ENCODE peak calls at places on chromosomes 12 and 14, in ten cellular contexts. W, V, C, H, E, Q, G, S, O and R are unnamed samples.

GRCh38 chr14:77485901-77486678 is 12.5 kb downstream of the ISM2 start:
- DNase-seq in W (no peak), V (no peak), C (no peak), H (no peak), E (no peak), Q (no peak), G (no peak), S (no peak), O (no peak), R (no peak)

GRCh38 chr14:89667983-89668382 is 250.9 kb upstream of the FOXN3 start:
- DNase-seq in W (no peak), V (no peak), C (no peak), H (no peak), E (no peak), Q (no peak), G (no peak), S (no peak), O (no peak), R (no peak)

GRCh38 chr12:42097971-42098370 is 46.7 kb downstream of the GXYLT1 start:
- DNase-seq in W (peak; percentile 77), V (no peak), C (no peak), H (no peak), E (no peak), Q (no peak), G (no peak), S (no peak), O (peak; percentile 14), R (no peak)

GRCh38 chr14:91417983-91418386 is 365 bp upstream of the CCDC88C start:
- DNase-seq in W (no peak), V (no peak), C (no peak), H (peak; percentile 61), E (no peak), Q (peak; percentile 32), G (no peak), S (no peak), O (peak; percentile 67), R (peak; percentile 93)

GRCh38 chr12:6866920-6867406 is 368 bp upstream of the TPI1 start:
- DNase-seq in W (no peak), V (no peak), C (no peak), H (peak; percentile 38), E (no peak), Q (no peak), G (no peak), S (peak; percentile 97), O (no peak), R (peak; percentile 77)

GRCh38 chr12:92602476-92602875 is 100.3 kb upstream of the PLEKHG7 start:
- DNase-seq in W (peak; percentile 41), V (no peak), C (no peak), H (no peak), E (no peak), Q (no peak), G (no peak), S (no peak), O (no peak), R (no peak)

GRCh38 chr12:121110211-121110940 is 22.3 kb upstream of the P2RX7 start:
- DNase-seq in W (peak; percentile 63), V (peak; percentile 47), C (peak; percentile 54), H (peak; percentile 72), E (peak; percentile 59), Q (peak; percentile 56), G (peak; percentile 74), S (no peak), O (peak; percentile 65), R (peak; percentile 69)

GRCh38 chr12:75953312-75953906 is 78.2 kb downstream of the PHLDA1 start:
- DNase-seq in W (no peak), V (no peak), C (no peak), H (no peak), E (no peak), Q (no peak), G (no peak), S (no peak), O (no peak), R (no peak)

DNA sequence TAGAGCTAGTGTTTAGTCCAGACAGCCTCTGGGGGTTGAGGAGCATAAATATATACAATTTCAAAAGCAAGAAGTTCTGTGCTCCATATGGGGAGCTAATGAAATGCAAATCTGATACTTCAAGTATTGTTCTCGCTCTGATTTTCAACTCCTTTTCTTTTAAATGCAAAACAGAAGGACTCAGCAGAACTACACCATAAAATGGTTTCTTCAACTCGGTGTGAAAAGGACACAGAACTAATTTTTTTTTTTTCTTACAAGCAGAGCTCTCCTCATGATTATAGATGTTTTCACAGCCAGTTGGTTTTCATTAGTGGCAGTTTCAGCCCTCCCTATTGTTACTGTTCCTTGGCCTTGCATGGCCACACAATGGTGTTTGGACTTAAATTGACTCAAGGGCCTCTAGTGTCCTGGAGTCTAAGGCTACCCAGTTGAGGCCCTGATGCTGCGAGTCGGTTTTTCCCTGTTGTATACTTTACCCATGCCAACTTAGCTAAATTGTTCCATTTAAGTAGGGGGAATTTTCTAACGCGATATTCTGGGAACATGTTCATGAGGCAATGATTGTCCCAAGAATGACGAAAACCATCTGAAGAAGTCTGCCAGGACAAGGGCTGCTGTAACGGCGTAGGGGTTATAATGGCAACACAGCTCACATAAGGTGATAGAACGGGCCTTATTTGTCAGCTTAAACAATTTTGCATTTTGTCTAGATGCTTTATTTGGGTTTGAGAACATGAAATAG is 120.3 kb downstream of the GPR135 start:
- DNase-seq in W (no peak), V (no peak), C (no peak), H (no peak), E (no peak), Q (no peak), G (no peak), S (no peak), O (no peak), R (no peak)
- TF ChIP-seq POLR2AphosphoS5 in W (no peak), V (no peak), C (no peak), H (no peak), E (no peak), Q (no peak), G (no peak), S (no peak), O (no peak), R (no peak)

DNA sequence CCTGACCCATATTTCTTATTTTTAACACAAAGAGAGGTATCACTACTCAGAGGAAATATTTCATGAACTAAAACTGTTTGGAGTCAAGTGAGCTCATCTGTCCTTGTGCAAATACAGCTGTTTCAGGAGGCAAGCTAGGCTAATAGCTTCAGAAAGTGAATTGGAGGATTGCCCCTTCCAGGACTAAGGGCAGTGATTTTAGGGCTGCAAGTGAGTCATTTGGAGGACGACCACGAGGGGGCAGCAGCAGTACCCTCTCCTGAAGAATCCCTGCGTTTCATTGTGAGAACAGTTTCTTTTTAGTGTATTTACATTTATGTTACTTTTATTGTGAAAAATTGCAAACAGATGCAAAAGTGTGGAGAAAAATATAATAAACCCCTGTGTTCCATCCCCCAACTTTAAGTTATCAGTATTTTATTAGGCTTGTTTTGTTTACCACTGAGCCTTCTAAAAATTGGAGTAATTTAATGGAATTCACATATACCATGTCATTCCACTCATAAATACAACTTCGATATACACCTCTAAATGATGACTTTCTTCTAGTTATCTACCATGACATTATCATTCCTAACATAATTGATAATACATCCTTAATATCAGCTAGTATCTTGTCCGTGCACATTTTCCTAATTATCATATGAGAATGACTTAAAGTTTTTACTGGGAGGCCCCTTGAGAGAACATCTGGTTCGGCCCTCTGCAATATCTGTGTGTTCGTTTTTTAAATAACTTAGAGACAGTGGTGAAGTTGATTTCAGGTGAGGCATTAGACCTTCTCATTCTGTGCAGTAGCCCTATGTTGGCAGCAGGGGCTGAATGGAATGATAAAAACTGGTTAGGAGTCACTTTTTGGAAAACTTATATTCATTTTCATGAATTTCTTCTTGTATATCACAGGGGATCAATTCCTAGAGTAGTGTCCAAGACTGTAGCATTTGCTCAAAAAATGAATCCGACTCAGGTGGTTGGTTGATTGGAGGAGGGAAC is 13.7 kb downstream of the FOXJ2 start:
- DNase-seq in W (peak; percentile 81), V (peak; percentile 76), C (peak; percentile 59), H (peak; percentile 83), E (peak; percentile 71), Q (no peak), G (peak; percentile 81), S (peak; percentile 91), O (peak; percentile 67), R (no peak)
- TF ChIP-seq POLR2AphosphoS5 in W (no peak), V (no peak), C (no peak), H (no peak), E (no peak), Q (no peak), G (no peak), S (no peak), O (no peak), R (no peak)

DNA sequence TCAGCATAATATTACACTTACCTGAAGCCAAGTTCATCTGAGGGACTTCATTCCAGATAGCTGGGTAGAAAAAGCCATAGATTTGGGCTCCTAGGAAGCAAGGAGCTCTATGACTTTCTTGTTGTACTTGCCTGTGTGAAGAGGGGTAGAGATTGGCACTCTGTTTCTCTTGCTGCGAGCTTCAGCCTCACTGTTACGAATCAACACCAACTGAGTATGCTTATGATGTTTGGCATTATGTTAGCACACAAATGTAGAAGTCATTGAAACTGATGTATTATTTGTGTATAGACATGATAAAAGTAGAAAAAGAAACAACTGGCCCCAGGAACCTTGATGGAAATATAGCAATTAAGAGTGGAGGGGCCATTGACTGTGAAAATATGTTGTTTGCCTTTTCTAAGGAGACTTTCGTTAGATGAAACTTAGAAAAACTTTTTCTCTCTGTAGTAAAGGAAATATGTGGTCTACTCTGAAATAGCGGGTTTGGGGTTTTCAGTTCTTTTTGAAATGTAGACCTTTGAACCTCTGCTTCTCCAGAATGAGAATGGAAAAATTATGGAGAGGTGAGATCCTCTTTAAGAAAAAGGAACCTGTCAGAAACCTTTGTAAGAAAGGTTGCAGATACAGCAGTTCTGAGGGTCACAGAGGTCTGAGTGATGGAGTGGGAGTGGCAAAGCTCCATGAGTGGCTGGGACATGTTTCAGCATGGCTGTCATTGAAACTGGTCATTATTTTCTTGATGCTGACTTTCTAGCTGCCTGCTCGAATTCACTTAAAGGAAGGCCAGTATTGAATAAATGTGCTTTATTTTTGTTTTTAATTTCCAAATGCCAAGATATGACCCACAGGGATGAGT is 159.9 kb downstream of the GCH1 start:
- DNase-seq in W (no peak), V (no peak), C (no peak), H (no peak), E (no peak), Q (no peak), G (no peak), S (no peak), O (no peak), R (no peak)
- TF ChIP-seq POLR2AphosphoS5 in W (no peak), V (no peak), C (no peak), H (no peak), E (no peak), Q (no peak), G (no peak), S (no peak), O (no peak), R (no peak)

DNA sequence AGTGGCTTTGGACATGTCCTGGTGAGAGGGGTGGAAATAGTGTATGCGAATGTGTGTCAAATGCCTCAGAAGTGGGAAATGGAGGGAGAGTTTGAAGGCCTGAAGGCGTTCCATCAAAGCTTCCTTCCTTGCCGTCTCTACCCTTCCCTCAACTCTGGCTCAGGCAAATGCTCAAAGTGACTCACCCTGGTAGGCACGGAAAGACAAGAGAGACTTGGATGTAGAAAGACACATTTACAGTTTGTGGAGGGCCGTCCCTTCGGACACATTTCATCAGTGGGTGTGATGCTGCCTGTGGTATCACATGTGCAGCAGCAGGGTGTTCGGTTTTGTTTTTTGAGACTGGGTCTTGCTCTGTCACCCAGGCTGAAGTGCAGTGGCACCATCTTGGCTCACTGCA is 36.8 kb downstream of the CHST11 start:
- DNase-seq in W (no peak), V (no peak), C (no peak), H (no peak), E (no peak), Q (no peak), G (no peak), S (no peak), O (no peak), R (no peak)
- TF ChIP-seq POLR2AphosphoS5 in W (no peak), V (no peak), C (no peak), H (no peak), E (no peak), Q (no peak), G (no peak), S (no peak), O (no peak), R (no peak)